ENCODE peak calls at places on chromosome 14, in six cellular contexts. One of them, this sample, is unnamed.
A peak's percentile ranks its signal among the peaks of the same experiment; 100 is the strongest.

GRCh38 chr14:85533821-85534271 is 3.9 kb downstream of the FLRT2 start:
- DNase-seq in SK-N-SH: no peak
- DNase-seq in HCT116: no peak
- DNase-seq in NT2/D1: no peak
- DNase-seq in gastrocnemius medialis: peak; percentile 10
- DNase-seq in heart left ventricle: no peak
- DNase-seq in this sample: peak; percentile 70

GRCh38 chr14:68358500-68358899 is 434.4 kb downstream of the ZFP36L1 start:
- DNase-seq in HCT116: no peak
- DNase-seq in NT2/D1: no peak
- DNase-seq in heart left ventricle: no peak
- DNase-seq in SK-N-SH: no peak
- DNase-seq in gastrocnemius medialis: no peak
- DNase-seq in this sample: no peak

GRCh38 chr14:88106377-88106776 is 101.4 kb downstream of the GPR65 start:
- DNase-seq in HCT116: no peak
- DNase-seq in heart left ventricle: no peak
- DNase-seq in gastrocnemius medialis: no peak
- DNase-seq in NT2/D1: no peak
- DNase-seq in SK-N-SH: no peak
- DNase-seq in this sample: no peak

GRCh38 chr14:61462566-61463195 is 141.3 kb downstream of the PRKCH start:
- DNase-seq in gastrocnemius medialis: no peak
- DNase-seq in NT2/D1: no peak
- DNase-seq in HCT116: no peak
- DNase-seq in SK-N-SH: peak; percentile 70
- DNase-seq in heart left ventricle: no peak
- DNase-seq in this sample: no peak

GRCh38 chr14:22657861-22658260 is 13.7 kb upstream of the OR6J1 start:
- DNase-seq in NT2/D1: no peak
- DNase-seq in SK-N-SH: no peak
- DNase-seq in HCT116: no peak
- DNase-seq in gastrocnemius medialis: no peak
- DNase-seq in heart left ventricle: no peak
- DNase-seq in this sample: no peak

GRCh38 chr14:53531151-53531550 is 378.0 kb upstream of the DDHD1 start:
- DNase-seq in heart left ventricle: no peak
- DNase-seq in gastrocnemius medialis: no peak
- DNase-seq in HCT116: no peak
- DNase-seq in SK-N-SH: no peak
- DNase-seq in NT2/D1: no peak
- DNase-seq in this sample: no peak

GRCh38 chr14:68584786-68585185 is 208.1 kb downstream of the ZFP36L1 start:
- DNase-seq in SK-N-SH: no peak
- DNase-seq in NT2/D1: no peak
- DNase-seq in gastrocnemius medialis: peak; percentile 61
- DNase-seq in HCT116: no peak
- DNase-seq in heart left ventricle: no peak
- DNase-seq in this sample: no peak

GRCh38 chr14:94180655-94181271 is 6.6 kb downstream of the PPP4R4 start:
- DNase-seq in NT2/D1: no peak
- DNase-seq in HCT116: peak; percentile 35
- DNase-seq in SK-N-SH: peak; percentile 38
- DNase-seq in heart left ventricle: no peak
- DNase-seq in gastrocnemius medialis: no peak
- DNase-seq in this sample: no peak

GRCh38 chr14:84622357-84622756 is 907.6 kb upstream of the FLRT2 start:
- DNase-seq in NT2/D1: no peak
- DNase-seq in SK-N-SH: no peak
- DNase-seq in gastrocnemius medialis: no peak
- DNase-seq in HCT116: no peak
- DNase-seq in heart left ventricle: no peak
- DNase-seq in this sample: no peak

GRCh38 chr14:74574092-74574438 is 38.0 kb downstream of the LTBP2 start:
- DNase-seq in SK-N-SH: no peak
- DNase-seq in gastrocnemius medialis: no peak
- DNase-seq in NT2/D1: no peak
- DNase-seq in heart left ventricle: no peak
- DNase-seq in HCT116: no peak
- DNase-seq in this sample: no peak

GRCh38 chr14:93974833-93975232 is 1.5 kb downstream of the ASB2 start:
- DNase-seq in NT2/D1: no peak
- DNase-seq in HCT116: no peak
- DNase-seq in gastrocnemius medialis: peak; percentile 92
- DNase-seq in heart left ventricle: no peak
- DNase-seq in SK-N-SH: no peak
- DNase-seq in this sample: no peak

GRCh38 chr14:99854831-99855230 is 61.6 kb downstream of the EML1 start:
- DNase-seq in SK-N-SH: no peak
- DNase-seq in gastrocnemius medialis: no peak
- DNase-seq in HCT116: no peak
- DNase-seq in heart left ventricle: no peak
- DNase-seq in NT2/D1: no peak
- DNase-seq in this sample: no peak

GRCh38 chr14:35279369-35279768 is 12.8 kb upstream of the PSMA6 start:
- DNase-seq in NT2/D1: no peak
- DNase-seq in SK-N-SH: no peak
- DNase-seq in HCT116: no peak
- DNase-seq in gastrocnemius medialis: no peak
- DNase-seq in heart left ventricle: no peak
- DNase-seq in this sample: no peak

GRCh38 chr14:103398427-103399195 is 13.4 kb downstream of the MARK3 start:
- DNase-seq in SK-N-SH: no peak
- DNase-seq in NT2/D1: no peak
- DNase-seq in gastrocnemius medialis: no peak
- DNase-seq in HCT116: no peak
- DNase-seq in heart left ventricle: no peak
- DNase-seq in this sample: no peak

GRCh38 chr14:21414137-21414631 is 30.4 kb upstream of the SUPT16H start:
- DNase-seq in heart left ventricle: no peak
- DNase-seq in SK-N-SH: no peak
- DNase-seq in NT2/D1: no peak
- DNase-seq in gastrocnemius medialis: no peak
- DNase-seq in HCT116: no peak
- DNase-seq in this sample: no peak

GRCh38 chr14:63178912-63179311 is 25.3 kb upstream of the RHOJ start:
- DNase-seq in SK-N-SH: no peak
- DNase-seq in HCT116: no peak
- DNase-seq in NT2/D1: no peak
- DNase-seq in heart left ventricle: no peak
- DNase-seq in gastrocnemius medialis: no peak
- DNase-seq in this sample: no peak

GRCh38 chr14:65444230-65444629 is 31.7 kb downstream of the FUT8 start:
- DNase-seq in heart left ventricle: no peak
- DNase-seq in SK-N-SH: no peak
- DNase-seq in gastrocnemius medialis: no peak
- DNase-seq in HCT116: no peak
- DNase-seq in NT2/D1: no peak
- DNase-seq in this sample: no peak

GRCh38 chr14:51822499-51822898 is 37.9 kb upstream of the GNG2 start:
- DNase-seq in heart left ventricle: no peak
- DNase-seq in SK-N-SH: no peak
- DNase-seq in NT2/D1: no peak
- DNase-seq in HCT116: no peak
- DNase-seq in gastrocnemius medialis: no peak
- DNase-seq in this sample: no peak

GRCh38 chr14:61752626-61753025 is 9.6 kb upstream of the SNAPC1 start:
- DNase-seq in gastrocnemius medialis: no peak
- DNase-seq in NT2/D1: no peak
- DNase-seq in heart left ventricle: no peak
- DNase-seq in SK-N-SH: no peak
- DNase-seq in HCT116: no peak
- DNase-seq in this sample: no peak

GRCh38 chr14:92414685-92415084 is 91.7 kb downstream of the SLC24A4 start:
- DNase-seq in SK-N-SH: no peak
- DNase-seq in heart left ventricle: no peak
- DNase-seq in gastrocnemius medialis: no peak
- DNase-seq in HCT116: no peak
- DNase-seq in NT2/D1: no peak
- DNase-seq in this sample: no peak

GRCh38 chr14:35342160-35343010 is 50.2 kb downstream of the PSMA6 start:
- DNase-seq in NT2/D1: no peak
- DNase-seq in SK-N-SH: no peak
- DNase-seq in gastrocnemius medialis: peak; percentile 75
- DNase-seq in heart left ventricle: peak; percentile 77
- DNase-seq in HCT116: no peak
- DNase-seq in this sample: no peak

GRCh38 chr14:91714805-91715204 is 17.1 kb downstream of the CATSPERB start:
- DNase-seq in heart left ventricle: no peak
- DNase-seq in gastrocnemius medialis: no peak
- DNase-seq in HCT116: no peak
- DNase-seq in SK-N-SH: no peak
- DNase-seq in NT2/D1: no peak
- DNase-seq in this sample: no peak

GRCh38 chr14:31911160-31911559 is 165.9 kb upstream of the ARHGAP5 start:
- DNase-seq in NT2/D1: no peak
- DNase-seq in HCT116: no peak
- DNase-seq in SK-N-SH: no peak
- DNase-seq in heart left ventricle: no peak
- DNase-seq in gastrocnemius medialis: no peak
- DNase-seq in this sample: no peak

GRCh38 chr14:55031190-55031589 is 4.2 kb downstream of the SOCS4 start:
- DNase-seq in HCT116: no peak
- DNase-seq in NT2/D1: no peak
- DNase-seq in SK-N-SH: no peak
- DNase-seq in heart left ventricle: no peak
- DNase-seq in gastrocnemius medialis: no peak
- DNase-seq in this sample: no peak

GRCh38 chr14:24080888-24081738 is 9.8 kb downstream of the CPNE6 start:
- DNase-seq in gastrocnemius medialis: no peak
- DNase-seq in HCT116: no peak
- DNase-seq in NT2/D1: no peak
- DNase-seq in SK-N-SH: peak; percentile 85
- DNase-seq in heart left ventricle: peak; percentile 78
- DNase-seq in this sample: peak; percentile 94

GRCh38 chr14:32508281-32508680 is 179.2 kb downstream of the AKAP6 start:
- DNase-seq in gastrocnemius medialis: no peak
- DNase-seq in HCT116: no peak
- DNase-seq in SK-N-SH: no peak
- DNase-seq in NT2/D1: no peak
- DNase-seq in heart left ventricle: no peak
- DNase-seq in this sample: no peak

GRCh38 chr14:52106853-52107252 is 38.0 kb upstream of the NID2 start:
- DNase-seq in SK-N-SH: no peak
- DNase-seq in HCT116: no peak
- DNase-seq in gastrocnemius medialis: no peak
- DNase-seq in heart left ventricle: no peak
- DNase-seq in NT2/D1: no peak
- DNase-seq in this sample: no peak

GRCh38 chr14:63295231-63295685 is 23.5 kb downstream of the GPHB5 start:
- DNase-seq in HCT116: no peak
- DNase-seq in SK-N-SH: no peak
- DNase-seq in NT2/D1: no peak
- DNase-seq in heart left ventricle: no peak
- DNase-seq in gastrocnemius medialis: no peak
- DNase-seq in this sample: no peak

DNA sequence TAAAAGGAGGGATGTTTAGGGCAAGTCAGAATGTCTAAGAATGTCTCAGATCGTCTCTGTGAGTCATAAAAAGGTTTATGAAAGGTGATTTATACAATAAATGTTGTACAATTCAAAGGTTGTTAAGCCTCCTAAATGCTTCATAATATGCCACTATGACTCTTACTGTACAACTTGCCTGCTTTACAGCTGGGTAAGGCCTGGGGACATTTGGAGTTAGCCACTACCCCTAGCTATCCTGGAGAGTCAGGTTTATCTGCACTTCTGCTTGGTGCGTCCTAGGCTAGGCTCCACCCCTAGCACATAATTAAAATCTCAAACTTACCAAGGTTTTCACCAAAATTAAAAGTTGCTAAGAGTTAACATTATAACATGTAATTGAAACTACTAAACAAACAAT is 927.3 kb downstream of the FSCB start:
- DNase-seq in NT2/D1: no peak
- DNase-seq in SK-N-SH: no peak
- DNase-seq in heart left ventricle: no peak
- DNase-seq in HCT116: no peak
- DNase-seq in gastrocnemius medialis: no peak
- DNase-seq in this sample: no peak
- H3K4me3 ChIP-seq in NT2/D1: no peak overlapping the region
- H3K4me3 ChIP-seq in SK-N-SH: no peak overlapping the region
- H3K4me3 ChIP-seq in heart left ventricle: no peak overlapping the region
- H3K4me3 ChIP-seq in HCT116: no peak overlapping the region
- H3K4me3 ChIP-seq in gastrocnemius medialis: no peak overlapping the region
- H3K4me3 ChIP-seq in this sample: no peak overlapping the region

DNA sequence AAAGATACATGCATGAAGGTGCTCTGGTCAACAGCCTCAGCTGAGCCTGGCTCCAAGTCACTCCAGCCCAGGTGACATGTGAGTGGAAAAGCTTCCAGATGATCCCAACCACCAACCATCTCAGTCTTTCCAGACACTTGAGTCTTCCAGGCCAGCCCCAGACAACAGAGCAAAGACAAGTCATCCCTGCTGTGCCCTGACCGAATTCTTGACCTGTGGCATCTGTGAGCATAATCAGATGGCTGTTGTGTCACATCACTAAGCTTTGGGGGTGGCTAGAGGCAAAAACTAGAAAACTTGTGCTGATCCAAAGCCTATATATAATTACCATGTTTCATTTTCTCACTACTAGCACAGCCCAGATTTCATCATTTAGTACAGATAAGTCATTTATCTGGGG is 50.8 kb upstream of the ISM2 start:
- DNase-seq in gastrocnemius medialis: no peak
- DNase-seq in heart left ventricle: no peak
- DNase-seq in SK-N-SH: no peak
- DNase-seq in NT2/D1: no peak
- DNase-seq in HCT116: no peak
- DNase-seq in this sample: no peak
- H3K36me3 ChIP-seq in gastrocnemius medialis: peaks cover 28% of the 10 kb centered on the region
- H3K36me3 ChIP-seq in heart left ventricle: peaks cover 81% of the 10 kb centered on the region
- H3K36me3 ChIP-seq in SK-N-SH: peaks cover 29% of the 10 kb centered on the region
- H3K36me3 ChIP-seq in NT2/D1: peaks cover 30% of the 10 kb centered on the region
- H3K36me3 ChIP-seq in HCT116: peaks cover 16% of the 10 kb centered on the region
- H3K36me3 ChIP-seq in this sample: peaks cover 5% of the 10 kb centered on the region

GRCh38 chr14:36626150-36626549 is 35.5 kb upstream of the PAX9 start:
- DNase-seq in SK-N-SH: no peak
- DNase-seq in HCT116: no peak
- DNase-seq in NT2/D1: no peak
- DNase-seq in heart left ventricle: no peak
- DNase-seq in gastrocnemius medialis: no peak
- DNase-seq in this sample: no peak
- H3K27me3 ChIP-seq in SK-N-SH: no peaks in the 10 kb centered on the region
- H3K27me3 ChIP-seq in HCT116: no peaks in the 10 kb centered on the region
- H3K27me3 ChIP-seq in NT2/D1: no peaks in the 10 kb centered on the region
- H3K27me3 ChIP-seq in heart left ventricle: no peaks in the 10 kb centered on the region
- H3K27me3 ChIP-seq in gastrocnemius medialis: no peaks in the 10 kb centered on the region
- H3K27me3 ChIP-seq in this sample: no peaks in the 10 kb centered on the region

DNA sequence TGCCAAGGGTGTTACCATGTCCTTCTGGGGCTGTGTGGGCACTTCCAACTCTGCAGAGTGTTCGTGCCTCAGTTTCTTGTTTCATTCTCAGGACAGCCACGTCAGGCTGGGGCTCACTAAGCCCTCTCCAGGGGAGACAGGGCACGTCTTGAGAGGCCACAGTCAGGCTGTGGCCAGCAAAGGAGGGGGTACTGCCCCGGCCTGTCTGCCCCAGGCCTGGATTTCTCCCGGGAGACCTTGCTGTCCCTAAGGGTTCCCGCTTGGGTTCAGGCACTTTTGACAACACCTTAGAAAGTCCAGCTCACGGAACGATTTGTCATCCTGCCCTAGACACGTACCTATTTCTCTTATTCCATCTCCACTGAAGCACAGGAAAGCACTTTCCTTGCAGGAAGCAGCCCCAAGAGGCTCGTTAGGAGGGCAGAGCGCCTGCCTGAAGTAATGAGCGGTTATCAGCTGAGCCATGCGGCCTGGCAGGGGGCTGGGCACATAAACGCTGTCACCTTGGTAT is 290.4 kb upstream of the RTL1 start:
- DNase-seq in NT2/D1: no peak
- DNase-seq in gastrocnemius medialis: no peak
- DNase-seq in HCT116: no peak
- DNase-seq in SK-N-SH: no peak
- DNase-seq in heart left ventricle: no peak
- DNase-seq in this sample: no peak
- H3K4me3 ChIP-seq in NT2/D1: no peak overlapping the region
- H3K4me3 ChIP-seq in gastrocnemius medialis: no peak overlapping the region
- H3K4me3 ChIP-seq in HCT116: no peak overlapping the region
- H3K4me3 ChIP-seq in SK-N-SH: no peak overlapping the region
- H3K4me3 ChIP-seq in heart left ventricle: no peak overlapping the region
- H3K4me3 ChIP-seq in this sample: no peak overlapping the region

This sample was measured in H7.